ENCODE peak calls at places on chromosomes 11 and 22, in four cellular contexts. C, U, S and V are unnamed samples.

GRCh38 chr22:50546326-50547230 is 879 bp downstream of the KLHDC7B start:
- DNase-seq in C (no peak), U (no peak), S (no peak), V (no peak)

GRCh38 chr22:50498322-50498861 is 9.1 kb downstream of the LMF2 start:
- DNase-seq in C (peak; percentile 40), U (peak; percentile 84), S (peak; percentile 82), V (peak; percentile 52)

GRCh38 chr11:75233688-75234295 is 6.8 kb upstream of the TPBGL start:
- DNase-seq in C (peak; percentile 46), U (peak; percentile 45), S (peak; percentile 65), V (no peak)

GRCh38 chr11:119970566-119970965 is 167.3 kb downstream of the TRIM29 start:
- DNase-seq in C (no peak), U (no peak), S (no peak), V (no peak)

GRCh38 chr11:19890308-19890707 is 177.7 kb downstream of the NAV2 start:
- DNase-seq in C (peak; percentile 85), U (no peak), S (no peak), V (no peak)

GRCh38 chr11:48148749-48149148 is 67.9 kb upstream of the OR4B1 start:
- DNase-seq in C (no peak), U (no peak), S (no peak), V (no peak)

GRCh38 chr11:28529540-28530410 is 421.6 kb downstream of the METTL15 start:
- DNase-seq in C (peak; percentile 70), U (no peak), S (peak; percentile 53), V (no peak)

GRCh38 chr11:105609832-105610781 is at the start of gene GRIA4:
- DNase-seq in C (peak; percentile 38), U (peak; percentile 20), S (no peak), V (no peak)

GRCh38 chr11:102276302-102277182 is 40.7 kb upstream of the BIRC3 start:
- DNase-seq in C (peak; percentile 66), U (no peak), S (no peak), V (no peak)

GRCh38 chr11:76653674-76654309 is 16.8 kb downstream of the LRRC32 start:
- DNase-seq in C (peak; percentile 94), U (peak; percentile 38), S (no peak), V (no peak)